ENCODE peak calls at places on chromosomes 16 and 17, in ten cellular contexts. One of them, this sample, is unnamed.

GRCh38 chr16:2799852-2800226 is 1.6 kb downstream of the PRSS41 start:
- DNase-seq in HCT116: no peak
- DNase-seq in suprapubic skin: no peak
- DNase-seq in breast epithelium: no peak
- DNase-seq in HL-60: no peak
- DNase-seq in Panc1: peak; percentile 60
- DNase-seq in spleen: peak; percentile 11
- DNase-seq in esophagus muscularis mucosa: no peak
- DNase-seq in transverse colon: peak; percentile 83
- DNase-seq in HepG2: peak; percentile 48
- DNase-seq in this sample: peak; percentile 67

GRCh38 chr17:74632196-74632540 is 8.6 kb upstream of the CD300E start:
- DNase-seq in HCT116: no peak
- DNase-seq in suprapubic skin: no peak
- DNase-seq in breast epithelium: no peak
- DNase-seq in HL-60: no peak
- DNase-seq in Panc1: no peak
- DNase-seq in spleen: no peak
- DNase-seq in esophagus muscularis mucosa: no peak
- DNase-seq in transverse colon: no peak
- DNase-seq in HepG2: no peak
- DNase-seq in this sample: no peak

GRCh38 chr16:9092963-9093477 is 1.6 kb downstream of the HAPSTR1 start:
- DNase-seq in HCT116: no peak
- DNase-seq in suprapubic skin: no peak
- DNase-seq in breast epithelium: no peak
- DNase-seq in HL-60: no peak
- DNase-seq in Panc1: no peak
- DNase-seq in spleen: peak; percentile 86
- DNase-seq in esophagus muscularis mucosa: no peak
- DNase-seq in transverse colon: peak; percentile 42
- DNase-seq in HepG2: no peak
- DNase-seq in this sample: peak; percentile 55

GRCh38 chr17:8189711-8190477 is at the start of gene BORCS6:
- DNase-seq in HCT116: peak; percentile 96
- DNase-seq in suprapubic skin: peak; percentile 98
- DNase-seq in breast epithelium: peak; percentile 95
- DNase-seq in HL-60: peak; percentile 85
- DNase-seq in Panc1: peak; percentile 89
- DNase-seq in spleen: peak; percentile 99
- DNase-seq in esophagus muscularis mucosa: peak; percentile 99
- DNase-seq in transverse colon: peak; percentile 98
- DNase-seq in HepG2: peak; percentile 95
- DNase-seq in this sample: peak; percentile 97

GRCh38 chr16:2507052-2507678 is 6.6 kb upstream of the ATP6V0C start:
- DNase-seq in HCT116: no peak
- DNase-seq in suprapubic skin: no peak
- DNase-seq in breast epithelium: no peak
- DNase-seq in HL-60: peak; percentile 87
- DNase-seq in Panc1: no peak
- DNase-seq in spleen: peak; percentile 90
- DNase-seq in esophagus muscularis mucosa: no peak
- DNase-seq in transverse colon: peak; percentile 49
- DNase-seq in HepG2: no peak
- DNase-seq in this sample: no peak

GRCh38 chr16:7420843-7421242 is 88.2 kb downstream of the RBFOX1 start:
- DNase-seq in HCT116: no peak
- DNase-seq in suprapubic skin: no peak
- DNase-seq in breast epithelium: no peak
- DNase-seq in HL-60: no peak
- DNase-seq in Panc1: no peak
- DNase-seq in spleen: no peak
- DNase-seq in esophagus muscularis mucosa: no peak
- DNase-seq in transverse colon: no peak
- DNase-seq in HepG2: no peak
- DNase-seq in this sample: no peak

GRCh38 chr17:156946-157345 is 19.6 kb downstream of the SCGB1C2 start:
- DNase-seq in HCT116: no peak
- DNase-seq in suprapubic skin: no peak
- DNase-seq in breast epithelium: no peak
- DNase-seq in HL-60: no peak
- DNase-seq in Panc1: no peak
- DNase-seq in spleen: no peak
- DNase-seq in esophagus muscularis mucosa: no peak
- DNase-seq in transverse colon: no peak
- DNase-seq in HepG2: no peak
- DNase-seq in this sample: no peak

GRCh38 chr17:46870116-46870803 is 18.9 kb downstream of the WNT9B start:
- DNase-seq in HCT116: no peak
- DNase-seq in suprapubic skin: no peak
- DNase-seq in breast epithelium: no peak
- DNase-seq in HL-60: no peak
- DNase-seq in Panc1: no peak
- DNase-seq in spleen: no peak
- DNase-seq in esophagus muscularis mucosa: no peak
- DNase-seq in transverse colon: peak; percentile 55
- DNase-seq in HepG2: peak; percentile 91
- DNase-seq in this sample: peak; percentile 65

GRCh38 chr17:61789872-61790271 is 73.5 kb downstream of the BRIP1 start:
- DNase-seq in HCT116: no peak
- DNase-seq in suprapubic skin: no peak
- DNase-seq in breast epithelium: no peak
- DNase-seq in HL-60: no peak
- DNase-seq in Panc1: no peak
- DNase-seq in spleen: no peak
- DNase-seq in esophagus muscularis mucosa: no peak
- DNase-seq in transverse colon: no peak
- DNase-seq in HepG2: no peak
- DNase-seq in this sample: no peak

GRCh38 chr17:50903604-50904521 is 37.7 kb upstream of the TOB1 start:
- DNase-seq in HCT116: no peak
- DNase-seq in suprapubic skin: no peak
- DNase-seq in breast epithelium: no peak
- DNase-seq in HL-60: no peak
- DNase-seq in Panc1: no peak
- DNase-seq in spleen: no peak
- DNase-seq in esophagus muscularis mucosa: no peak
- DNase-seq in transverse colon: no peak
- DNase-seq in HepG2: no peak
- DNase-seq in this sample: no peak

GRCh38 chr16:63702981-63703590 is 1418.8 kb downstream of the CDH11 start:
- DNase-seq in HCT116: no peak
- DNase-seq in suprapubic skin: no peak
- DNase-seq in breast epithelium: no peak
- DNase-seq in HL-60: no peak
- DNase-seq in Panc1: no peak
- DNase-seq in spleen: no peak
- DNase-seq in esophagus muscularis mucosa: no peak
- DNase-seq in transverse colon: no peak
- DNase-seq in HepG2: peak; percentile 21
- DNase-seq in this sample: peak; percentile 53

GRCh38 chr17:41734139-41734948 is at the start of gene HAP1:
- DNase-seq in HCT116: no peak
- DNase-seq in suprapubic skin: no peak
- DNase-seq in breast epithelium: no peak
- DNase-seq in HL-60: no peak
- DNase-seq in Panc1: no peak
- DNase-seq in spleen: no peak
- DNase-seq in esophagus muscularis mucosa: no peak
- DNase-seq in transverse colon: no peak
- DNase-seq in HepG2: no peak
- DNase-seq in this sample: peak; percentile 27
- H3K4me3 ChIP-seq in HCT116: peak within 1 kb of the TSS; percentile 62
- H3K4me3 ChIP-seq in suprapubic skin: peak within 1 kb of the TSS; percentile 55
- H3K4me3 ChIP-seq in breast epithelium: peak within 1 kb of the TSS; percentile 58
- H3K4me3 ChIP-seq in HL-60: no peak within 1 kb of the TSS
- H3K4me3 ChIP-seq in Panc1: peak within 1 kb of the TSS; percentile 58
- H3K4me3 ChIP-seq in spleen: peak within 1 kb of the TSS; percentile 33
- H3K4me3 ChIP-seq in esophagus muscularis mucosa: peak within 1 kb of the TSS; percentile 48
- H3K4me3 ChIP-seq in transverse colon: peak within 1 kb of the TSS; percentile 48
- H3K4me3 ChIP-seq in HepG2: peak within 1 kb of the TSS; percentile 72
- H3K4me3 ChIP-seq in this sample: peak within 1 kb of the TSS; percentile 58

DNA sequence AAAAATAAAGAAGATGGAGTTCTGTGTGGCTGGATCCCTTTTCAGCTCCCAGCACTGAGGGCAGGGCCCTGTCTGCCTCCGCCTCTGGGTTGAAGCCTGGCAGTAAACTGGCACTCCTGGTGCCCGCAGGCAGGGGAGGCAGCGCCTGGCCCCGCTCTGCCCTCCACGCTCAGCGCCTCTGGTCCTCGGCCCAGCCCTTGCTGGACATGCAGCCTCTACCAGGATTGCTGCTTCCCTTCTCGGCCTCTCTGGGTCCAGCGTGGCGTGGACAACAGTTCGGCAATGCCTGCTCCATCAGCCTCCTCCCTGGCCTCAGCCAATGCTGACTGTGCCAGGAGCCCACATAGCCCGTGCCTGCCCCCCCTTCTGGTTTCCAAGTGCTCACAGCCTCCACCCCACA is 84.4 kb upstream of the CHMP6 start:
- DNase-seq in HCT116: no peak
- DNase-seq in suprapubic skin: no peak
- DNase-seq in breast epithelium: no peak
- DNase-seq in HL-60: no peak
- DNase-seq in Panc1: no peak
- DNase-seq in spleen: no peak
- DNase-seq in esophagus muscularis mucosa: no peak
- DNase-seq in transverse colon: no peak
- DNase-seq in HepG2: no peak
- DNase-seq in this sample: no peak
- TF ChIP-seq POLR2AphosphoS5 in HCT116: no peak
- TF ChIP-seq POLR2AphosphoS5 in suprapubic skin: no peak
- TF ChIP-seq POLR2AphosphoS5 in breast epithelium: no peak
- TF ChIP-seq POLR2AphosphoS5 in HL-60: no peak
- TF ChIP-seq POLR2AphosphoS5 in Panc1: no peak
- TF ChIP-seq POLR2AphosphoS5 in spleen: no peak
- TF ChIP-seq POLR2AphosphoS5 in esophagus muscularis mucosa: no peak
- TF ChIP-seq POLR2AphosphoS5 in transverse colon: no peak
- TF ChIP-seq POLR2AphosphoS5 in HepG2: no peak
- TF ChIP-seq POLR2AphosphoS5 in this sample: no peak

DNA sequence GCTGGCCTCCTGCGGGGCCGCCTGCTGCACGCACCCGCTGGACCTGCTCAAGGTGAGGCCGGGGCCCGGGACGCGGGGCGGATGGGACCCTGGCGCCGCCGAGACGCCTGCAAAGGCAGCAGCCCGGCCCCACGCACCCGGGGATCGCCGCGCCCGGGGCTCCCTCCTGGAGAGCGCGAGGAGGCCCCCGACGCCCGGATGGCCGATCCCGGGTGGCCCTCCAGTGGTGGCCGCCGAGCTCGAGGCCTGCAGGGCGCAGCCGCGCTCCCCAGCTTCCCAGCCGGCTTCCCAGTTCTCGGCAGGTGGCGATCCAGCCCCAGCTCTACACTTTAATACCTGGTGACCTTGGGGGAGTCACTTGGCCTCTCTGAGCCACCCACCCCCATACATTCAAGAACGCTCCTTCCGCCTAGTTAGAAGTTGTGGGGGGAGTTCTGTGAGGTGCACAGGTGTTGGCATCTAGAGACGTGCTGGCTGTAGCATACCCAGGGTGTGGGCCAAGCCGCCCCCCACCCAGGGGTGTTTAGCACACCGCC is 452 bp downstream of the SLC25A10 start:
- DNase-seq in HCT116: no peak
- DNase-seq in suprapubic skin: no peak
- DNase-seq in breast epithelium: no peak
- DNase-seq in HL-60: no peak
- DNase-seq in Panc1: no peak
- DNase-seq in spleen: no peak
- DNase-seq in esophagus muscularis mucosa: no peak
- DNase-seq in transverse colon: peak; percentile 46
- DNase-seq in HepG2: peak; percentile 46
- DNase-seq in this sample: peak; percentile 37
- TF ChIP-seq CTCF in HCT116: no peak
- TF ChIP-seq CTCF in suprapubic skin: no peak
- TF ChIP-seq CTCF in breast epithelium: no peak
- TF ChIP-seq CTCF in HL-60: no peak
- TF ChIP-seq CTCF in Panc1: no peak
- TF ChIP-seq CTCF in spleen: no peak
- TF ChIP-seq CTCF in esophagus muscularis mucosa: no peak
- TF ChIP-seq CTCF in transverse colon: no peak
- TF ChIP-seq CTCF in HepG2: peak; percentile 63
- TF ChIP-seq CTCF in this sample: no peak

GRCh38 chr16:75083826-75084225 is 32.8 kb downstream of the LDHD start:
- DNase-seq in HCT116: no peak
- DNase-seq in suprapubic skin: no peak
- DNase-seq in breast epithelium: no peak
- DNase-seq in HL-60: no peak
- DNase-seq in Panc1: no peak
- DNase-seq in spleen: no peak
- DNase-seq in esophagus muscularis mucosa: no peak
- DNase-seq in transverse colon: no peak
- DNase-seq in HepG2: no peak
- DNase-seq in this sample: peak; percentile 66

GRCh38 chr16:75078886-75079285 is 37.7 kb downstream of the LDHD start:
- DNase-seq in HCT116: no peak
- DNase-seq in suprapubic skin: no peak
- DNase-seq in breast epithelium: no peak
- DNase-seq in HL-60: no peak
- DNase-seq in Panc1: no peak
- DNase-seq in spleen: no peak
- DNase-seq in esophagus muscularis mucosa: no peak
- DNase-seq in transverse colon: no peak
- DNase-seq in HepG2: no peak
- DNase-seq in this sample: no peak

GRCh38 chr16:75080205-75081029 is 36.2 kb downstream of the LDHD start:
- DNase-seq in HCT116: no peak
- DNase-seq in suprapubic skin: no peak
- DNase-seq in breast epithelium: no peak
- DNase-seq in HL-60: no peak
- DNase-seq in Panc1: no peak
- DNase-seq in spleen: no peak
- DNase-seq in esophagus muscularis mucosa: no peak
- DNase-seq in transverse colon: no peak
- DNase-seq in HepG2: no peak
- DNase-seq in this sample: no peak

GRCh38 chr16:75079346-75079926 is 37.1 kb downstream of the LDHD start:
- DNase-seq in HCT116: no peak
- DNase-seq in suprapubic skin: no peak
- DNase-seq in breast epithelium: no peak
- DNase-seq in HL-60: no peak
- DNase-seq in Panc1: no peak
- DNase-seq in spleen: no peak
- DNase-seq in esophagus muscularis mucosa: no peak
- DNase-seq in transverse colon: no peak
- DNase-seq in HepG2: no peak
- DNase-seq in this sample: no peak

DNA sequence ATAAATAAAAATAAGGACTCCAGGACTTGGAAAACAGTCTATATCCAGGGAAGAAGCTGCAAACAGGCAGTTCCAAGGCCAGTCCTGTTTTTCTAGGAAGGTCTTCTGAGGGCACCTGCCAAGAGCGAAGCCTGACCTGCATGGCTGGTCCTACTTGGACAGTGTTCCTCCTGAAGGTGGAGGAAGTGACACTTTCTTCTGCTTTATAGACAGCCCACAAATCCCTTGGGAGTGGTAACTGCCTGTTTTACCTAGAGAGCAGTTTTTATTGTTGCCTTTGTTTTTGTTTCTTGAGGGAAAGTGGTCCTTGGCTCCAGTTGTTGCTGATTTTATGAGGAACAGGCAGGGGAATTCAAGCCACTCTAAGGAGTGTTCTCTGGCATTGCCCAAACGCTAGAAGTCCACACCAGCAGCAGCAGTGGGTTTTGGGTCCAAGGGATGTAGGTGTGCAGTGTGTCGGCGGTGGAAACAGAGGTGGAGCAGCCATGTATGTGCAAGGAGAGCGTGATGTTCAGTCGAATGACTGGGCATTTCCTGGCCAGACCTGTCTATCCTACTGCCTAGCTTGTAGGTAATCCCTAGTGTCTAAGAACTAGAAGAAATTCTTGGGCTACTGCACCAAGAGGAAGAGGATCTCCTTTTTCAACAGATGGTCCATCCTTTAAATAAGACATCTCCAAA is 35.3 kb downstream of the LDHD start:
- DNase-seq in HCT116: no peak
- DNase-seq in suprapubic skin: no peak
- DNase-seq in breast epithelium: no peak
- DNase-seq in HL-60: no peak
- DNase-seq in Panc1: no peak
- DNase-seq in spleen: no peak
- DNase-seq in esophagus muscularis mucosa: no peak
- DNase-seq in transverse colon: no peak
- DNase-seq in HepG2: no peak
- DNase-seq in this sample: no peak
- H3K4me3 ChIP-seq in HCT116: no peak overlapping the region
- H3K4me3 ChIP-seq in suprapubic skin: no peak overlapping the region
- H3K4me3 ChIP-seq in breast epithelium: no peak overlapping the region
- H3K4me3 ChIP-seq in HL-60: no peak overlapping the region
- H3K4me3 ChIP-seq in Panc1: no peak overlapping the region
- H3K4me3 ChIP-seq in spleen: no peak overlapping the region
- H3K4me3 ChIP-seq in esophagus muscularis mucosa: no peak overlapping the region
- H3K4me3 ChIP-seq in transverse colon: no peak overlapping the region
- H3K4me3 ChIP-seq in HepG2: no peak overlapping the region
- H3K4me3 ChIP-seq in this sample: no peak overlapping the region

This sample was measured in stomach.